ENCODE peak calls at places on chromosomes 2 and 18, in four cellular contexts. S is K562, D is HepG2, G is GM12878. P is an unnamed sample.

GRCh38 chr2:8643996-8644356 is 37.9 kb upstream of the ID2 start:
- DNase-seq in S (no peak), D (no peak), G (no peak), P (no peak)

GRCh38 chr18:23337599-23338444 is 115.3 kb upstream of the RIOK3 start:
- DNase-seq in S (no peak), D (peak; percentile 29), G (no peak), P (peak; percentile 75)

GRCh38 chr2:218999021-218999880 is 6.0 kb upstream of the CRYBA2 start:
- DNase-seq in S (peak; percentile 26), D (no peak), G (no peak), P (no peak)

GRCh38 chr18:28116461-28116860 is 60.5 kb downstream of the CDH2 start:
- DNase-seq in S (no peak), D (peak; percentile 55), G (no peak), P (no peak)

GRCh38 chr2:174240097-174240496 is 8.2 kb downstream of the OLA1 start:
- DNase-seq in S (no peak), D (no peak), G (no peak), P (no peak)

GRCh38 chr2:59664946-59665345 is 888.5 kb downstream of the BCL11A start:
- DNase-seq in S (no peak), D (no peak), G (no peak), P (no peak)

GRCh38 chr2:20172273-20173052 is 52.5 kb downstream of the SDC1 start:
- DNase-seq in S (no peak), D (peak; percentile 80), G (no peak), P (peak; percentile 48)

GRCh38 chr2:197378494-197378972 is 56.3 kb downstream of the SF3B1 start:
- DNase-seq in S (peak; percentile 53), D (peak; percentile 54), G (no peak), P (peak; percentile 83)

GRCh38 chr2:95346738-95347671 is 49.9 kb downstream of the KCNIP3 start:
- DNase-seq in S (peak; percentile 73), D (no peak), G (no peak), P (peak; percentile 60)
- TF ChIP-seq REST in S (no peak), D (no peak), G (no peak), P (no peak)

DNA sequence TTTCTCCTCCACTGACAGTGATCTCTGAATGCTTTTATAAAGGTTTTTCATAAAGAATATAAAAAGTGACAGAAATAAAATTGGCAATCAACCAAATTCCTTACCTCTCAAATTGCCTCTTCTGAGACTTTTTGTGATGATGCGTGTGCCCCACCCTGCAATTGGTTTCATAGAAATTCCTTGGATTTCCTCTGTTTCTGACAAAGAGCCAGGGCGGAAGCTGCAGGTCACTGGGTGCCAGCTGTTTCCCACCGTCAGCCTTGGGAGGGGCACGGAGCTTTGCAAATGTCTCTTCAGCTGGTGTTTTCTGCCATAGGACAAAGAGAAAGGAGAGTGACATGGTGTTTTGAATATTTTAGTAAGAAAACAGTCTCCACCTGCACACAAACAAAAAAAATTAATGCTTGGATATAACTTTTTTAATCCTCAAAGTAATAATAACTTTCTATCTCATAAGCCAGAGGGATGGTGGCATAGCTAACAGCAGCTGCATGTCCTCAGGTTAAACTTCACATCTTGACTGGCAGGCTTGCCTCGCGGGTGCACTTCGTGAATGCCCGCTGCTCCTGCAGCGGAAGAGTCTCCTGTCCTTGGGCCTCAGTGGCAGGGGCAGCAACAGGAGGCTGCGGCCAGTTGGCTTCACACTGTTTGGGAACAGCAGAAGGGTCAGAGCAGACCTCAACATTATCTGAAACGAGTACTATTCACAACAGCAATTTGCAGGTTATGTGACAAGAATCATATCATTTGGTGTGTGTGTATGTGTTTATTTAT is 24.7 kb downstream of the AGAP1 start:
- DNase-seq in S (no peak), D (no peak), G (no peak), P (no peak)
- TF ChIP-seq CREB1 in S (no peak), D (no peak), G (no peak), P (no peak)

DNA sequence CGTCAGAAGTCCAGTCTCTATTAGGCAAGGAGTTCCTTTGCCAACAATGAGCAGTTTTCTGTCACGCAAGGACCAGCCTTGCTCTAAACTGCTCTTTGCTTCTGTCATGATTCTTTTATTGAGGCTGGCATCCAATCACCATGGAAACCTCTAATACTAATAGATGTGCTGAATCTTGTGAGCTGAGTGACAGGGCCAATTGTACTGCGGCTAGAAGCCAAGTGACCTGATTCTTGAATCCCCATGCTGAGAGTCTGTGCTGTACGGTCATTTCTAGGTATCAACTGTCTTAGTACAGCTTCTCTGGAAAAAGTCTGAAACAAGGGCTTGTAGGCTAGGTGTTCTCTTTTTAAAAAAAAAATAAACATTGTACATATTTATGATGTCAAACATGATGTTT is 395.6 kb downstream of the RND3 start:
- DNase-seq in S (no peak), D (no peak), G (no peak), P (no peak)
- TF ChIP-seq REST in S (no peak), D (no peak), G (no peak), P (no peak)

GRCh38 chr2:204065571-204065970 is 129.0 kb downstream of the ICOS start:
- DNase-seq in S (no peak), D (no peak), G (no peak), P (no peak)

GRCh38 chr2:204064119-204064518 is 127.6 kb downstream of the ICOS start:
- DNase-seq in S (no peak), D (no peak), G (no peak), P (no peak)

GRCh38 chr2:204066051-204066450 is 129.5 kb downstream of the ICOS start:
- DNase-seq in S (no peak), D (no peak), G (no peak), P (no peak)

GRCh38 chr2:204060896-204061640 is 124.5 kb downstream of the ICOS start:
- DNase-seq in S (no peak), D (no peak), G (no peak), P (no peak)
- TF ChIP-seq CREB1 in S (no peak), D (no peak), G (no peak), P (no peak)

GRCh38 chr2:140061240-140061639 is 1281.0 kb upstream of the NXPH2 start:
- DNase-seq in S (no peak), D (no peak), G (no peak), P (no peak)
- TF ChIP-seq REST in S (no peak), D (no peak), G (no peak), P (no peak)

DNA sequence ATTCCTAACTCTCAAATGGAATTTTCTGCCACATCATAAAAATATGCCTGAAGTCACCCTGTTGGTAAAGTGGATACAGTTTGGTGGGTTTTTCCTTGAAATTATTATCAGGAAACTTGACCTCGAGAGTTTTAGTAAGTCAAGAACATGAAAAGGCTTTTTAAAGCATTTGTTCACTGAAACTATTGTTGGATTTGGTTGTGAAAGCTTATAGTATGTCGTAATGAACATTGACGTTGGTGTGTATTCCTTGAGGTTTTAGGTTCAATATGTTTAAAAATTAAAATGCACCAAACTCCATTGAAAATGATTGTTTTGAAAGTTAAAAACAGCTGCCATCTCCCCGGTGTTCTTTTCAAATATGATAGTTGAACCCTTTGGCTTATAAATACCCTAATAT is 30.8 kb downstream of the AOX1 start:
- DNase-seq in S (no peak), D (no peak), G (no peak), P (no peak)
- TF ChIP-seq CREB1 in S (no peak), D (no peak), G (no peak), P (no peak)